ENCODE peak calls at places on chromosomes 12 and 14, in ten cellular contexts. F, P, R, V, Q, O, M, L, J and A are unnamed samples.
A peak's percentile ranks its signal among the peaks of the same experiment; 100 is the strongest.

GRCh38 chr14:102717211-102717610 is 60.0 kb upstream of the TRAF3 start:
- DNase-seq in F (no peak), P (no peak), R (no peak), V (no peak), Q (no peak), O (no peak), M (no peak), L (peak; percentile 33), J (no peak), A (no peak)

GRCh38 chr14:23464700-23465099 is 4.8 kb upstream of the NGDN start:
- DNase-seq in F (no peak), P (no peak), R (no peak), V (no peak), Q (no peak), O (no peak), M (no peak), L (no peak), J (no peak), A (no peak)

GRCh38 chr14:96208739-96209138 is 4.1 kb downstream of the BDKRB2 start:
- DNase-seq in F (no peak), P (no peak), R (no peak), V (no peak), Q (no peak), O (no peak), M (no peak), L (no peak), J (no peak), A (no peak)

GRCh38 chr14:55581011-55581806 is 1.2 kb downstream of the KTN1 start:
- DNase-seq in F (peak; percentile 72), P (peak; percentile 28), R (peak; percentile 69), V (peak; percentile 59), Q (peak; percentile 38), O (peak; percentile 44), M (no peak), L (peak; percentile 50), J (no peak), A (peak; percentile 48)

GRCh38 chr12:29216797-29217583 is 67.9 kb downstream of the FAR2 start:
- DNase-seq in F (no peak), P (no peak), R (no peak), V (no peak), Q (peak; percentile 65), O (no peak), M (no peak), L (peak; percentile 15), J (no peak), A (no peak)

GRCh38 chr14:68470361-68470760 is 322.5 kb downstream of the ZFP36L1 start:
- DNase-seq in F (no peak), P (no peak), R (no peak), V (no peak), Q (no peak), O (no peak), M (no peak), L (no peak), J (no peak), A (no peak)

GRCh38 chr12:105887131-105887530 is 251.6 kb downstream of the NUAK1 start:
- DNase-seq in F (no peak), P (no peak), R (no peak), V (no peak), Q (no peak), O (no peak), M (no peak), L (no peak), J (no peak), A (no peak)

GRCh38 chr14:54261283-54261682 is 135.5 kb upstream of the CDKN3 start:
- DNase-seq in F (no peak), P (no peak), R (no peak), V (no peak), Q (no peak), O (no peak), M (no peak), L (no peak), J (no peak), A (no peak)

GRCh38 chr12:25771062-25771461 is 187.4 kb upstream of the RASSF8 start:
- DNase-seq in F (no peak), P (no peak), R (no peak), V (no peak), Q (no peak), O (no peak), M (no peak), L (peak; percentile 67), J (no peak), A (no peak)

GRCh38 chr12:33605776-33606175 is 166.2 kb upstream of the SYT10 start:
- DNase-seq in F (no peak), P (no peak), R (no peak), V (no peak), Q (peak; percentile 39), O (no peak), M (no peak), L (no peak), J (no peak), A (no peak)

GRCh38 chr12:54265364-54265812 is 14.5 kb downstream of the CBX5 start:
- DNase-seq in F (no peak), P (no peak), R (no peak), V (no peak), Q (no peak), O (no peak), M (no peak), L (no peak), J (no peak), A (no peak)

GRCh38 chr12:6772729-6773661 is 675 bp downstream of the LAG3 start:
- DNase-seq in F (no peak), P (no peak), R (no peak), V (no peak), Q (no peak), O (no peak), M (no peak), L (no peak), J (no peak), A (no peak)

GRCh38 chr12:120709976-120710804 is at the start of gene UNC119B:
- DNase-seq in F (peak; percentile 74), P (peak; percentile 59), R (peak; percentile 89), V (no peak), Q (no peak), O (peak; percentile 78), M (no peak), L (peak; percentile 50), J (peak; percentile 73), A (no peak)

GRCh38 chr14:64542839-64543207 is 2.3 kb downstream of the HSPA2 start:
- DNase-seq in F (no peak), P (no peak), R (no peak), V (no peak), Q (no peak), O (no peak), M (no peak), L (no peak), J (no peak), A (no peak)

GRCh38 chr14:97328743-97329142 is 531.6 kb downstream of the VRK1 start:
- DNase-seq in F (no peak), P (no peak), R (no peak), V (no peak), Q (no peak), O (no peak), M (no peak), L (no peak), J (no peak), A (no peak)

GRCh38 chr14:50233335-50234250 is 2.2 kb upstream of the SOS2 start:
- DNase-seq in F (no peak), P (no peak), R (no peak), V (no peak), Q (no peak), O (no peak), M (no peak), L (no peak), J (no peak), A (no peak)

GRCh38 chr12:57715786-57716185 is 21.9 kb downstream of the OS9 start:
- DNase-seq in F (peak; percentile 28), P (no peak), R (no peak), V (peak; percentile 36), Q (no peak), O (no peak), M (no peak), L (no peak), J (no peak), A (no peak)

GRCh38 chr14:58296731-58297130 is 1.6 kb upstream of the ARID4A start:
- DNase-seq in F (no peak), P (no peak), R (no peak), V (no peak), Q (peak; percentile 27), O (no peak), M (no peak), L (peak; percentile 38), J (no peak), A (no peak)
- TF ChIP-seq CTCF in F (no peak), P (no peak), R (no peak), V (no peak), Q (no peak), O (no peak), M (no peak), L (no peak), J (no peak), A (no peak)

GRCh38 chr12:50597200-50598195 is 92.7 kb downstream of the DIP2B start:
- DNase-seq in F (no peak), P (no peak), R (no peak), V (peak; percentile 61), Q (peak; percentile 91), O (no peak), M (no peak), L (peak; percentile 89), J (no peak), A (peak; percentile 48)
- TF ChIP-seq CTCF in F (no peak), P (no peak), R (no peak), V (no peak), Q (peak; percentile 25), O (no peak), M (no peak), L (no peak), J (no peak), A (no peak)

GRCh38 chr12:122352394-122352793 is 70.1 kb downstream of the CLIP1 start:
- DNase-seq in F (no peak), P (no peak), R (no peak), V (no peak), Q (no peak), O (no peak), M (no peak), L (no peak), J (no peak), A (no peak)

GRCh38 chr12:122349078-122349477 is 73.4 kb downstream of the CLIP1 start:
- DNase-seq in F (no peak), P (no peak), R (no peak), V (no peak), Q (no peak), O (no peak), M (no peak), L (no peak), J (no peak), A (no peak)

GRCh38 chr12:122348505-122348904 is 74.0 kb downstream of the CLIP1 start:
- DNase-seq in F (no peak), P (no peak), R (no peak), V (no peak), Q (no peak), O (no peak), M (no peak), L (no peak), J (no peak), A (no peak)

GRCh38 chr12:122346054-122346453 is 76.4 kb downstream of the CLIP1 start:
- DNase-seq in F (no peak), P (no peak), R (no peak), V (no peak), Q (no peak), O (no peak), M (no peak), L (no peak), J (no peak), A (no peak)

GRCh38 chr12:122350444-122350843 is 72.0 kb downstream of the CLIP1 start:
- DNase-seq in F (no peak), P (peak; percentile 38), R (no peak), V (no peak), Q (peak; percentile 80), O (peak; percentile 65), M (no peak), L (peak; percentile 72), J (no peak), A (no peak)
- TF ChIP-seq CTCF in F (peak; percentile 19), P (peak; percentile 42), R (peak; percentile 23), V (peak; percentile 58), Q (peak; percentile 44), O (peak; percentile 58), M (peak; percentile 19), L (no peak), J (no peak), A (no peak)

GRCh38 chr14:104776961-104777807 is 18.4 kb downstream of the AKT1 start:
- DNase-seq in F (no peak), P (no peak), R (no peak), V (no peak), Q (no peak), O (no peak), M (no peak), L (no peak), J (no peak), A (no peak)
- TF ChIP-seq CTCF in F (no peak), P (no peak), R (no peak), V (no peak), Q (no peak), O (no peak), M (no peak), L (no peak), J (no peak), A (no peak)